ENCODE peak calls at places on chromosomes 16 and 17, in five cellular contexts. One of them, this sample, is unnamed.

GRCh38 chr17:71765437-71765836 is 355.4 kb upstream of the SOX9 start:
- DNase-seq in lower leg skin: no peak
- DNase-seq in fibroblast of mammary gland: no peak
- DNase-seq in foreskin fibroblast: no peak
- DNase-seq in SK-N-SH: no peak
- DNase-seq in this sample: no peak

GRCh38 chr17:15479697-15480096 is 12.3 kb upstream of the CDRT4 start:
- DNase-seq in lower leg skin: no peak
- DNase-seq in fibroblast of mammary gland: peak; percentile 54
- DNase-seq in foreskin fibroblast: peak; percentile 42
- DNase-seq in SK-N-SH: no peak
- DNase-seq in this sample: no peak

GRCh38 chr17:63170795-63171194 is 204.8 kb downstream of the TANC2 start:
- DNase-seq in lower leg skin: no peak
- DNase-seq in fibroblast of mammary gland: peak; percentile 29
- DNase-seq in foreskin fibroblast: no peak
- DNase-seq in SK-N-SH: no peak
- DNase-seq in this sample: no peak

GRCh38 chr17:20982589-20983358 is 60.0 kb downstream of the USP22 start:
- DNase-seq in lower leg skin: no peak
- DNase-seq in fibroblast of mammary gland: no peak
- DNase-seq in foreskin fibroblast: no peak
- DNase-seq in SK-N-SH: no peak
- DNase-seq in this sample: no peak

GRCh38 chr17:4823373-4824089 is 9.6 kb upstream of the MINK1 start:
- DNase-seq in lower leg skin: no peak
- DNase-seq in fibroblast of mammary gland: no peak
- DNase-seq in foreskin fibroblast: no peak
- DNase-seq in SK-N-SH: no peak
- DNase-seq in this sample: no peak

GRCh38 chr17:59858167-59858790 is 34.5 kb downstream of the TUBD1 start:
- DNase-seq in lower leg skin: no peak
- DNase-seq in fibroblast of mammary gland: peak; percentile 35
- DNase-seq in foreskin fibroblast: no peak
- DNase-seq in SK-N-SH: peak; percentile 31
- DNase-seq in this sample: no peak

GRCh38 chr16:26598061-26598460 is 468.7 kb upstream of the C16orf82 start:
- DNase-seq in lower leg skin: no peak
- DNase-seq in fibroblast of mammary gland: no peak
- DNase-seq in foreskin fibroblast: no peak
- DNase-seq in SK-N-SH: no peak
- DNase-seq in this sample: no peak

GRCh38 chr16:83268164-83268563 is 539.6 kb upstream of the HSBP1 start:
- DNase-seq in lower leg skin: no peak
- DNase-seq in fibroblast of mammary gland: no peak
- DNase-seq in foreskin fibroblast: no peak
- DNase-seq in SK-N-SH: no peak
- DNase-seq in this sample: no peak

GRCh38 chr16:72942021-72942420 is 105.9 kb downstream of the ZFHX3 start:
- DNase-seq in lower leg skin: no peak
- DNase-seq in fibroblast of mammary gland: no peak
- DNase-seq in foreskin fibroblast: no peak
- DNase-seq in SK-N-SH: no peak
- DNase-seq in this sample: no peak

GRCh38 chr16:27532088-27532810 is 17.5 kb downstream of the GTF3C1 start:
- DNase-seq in lower leg skin: no peak
- DNase-seq in fibroblast of mammary gland: no peak
- DNase-seq in foreskin fibroblast: no peak
- DNase-seq in SK-N-SH: no peak
- DNase-seq in this sample: no peak

GRCh38 chr17:40340880-40341807 is 23.4 kb downstream of the GJD3 start:
- DNase-seq in lower leg skin: peak; percentile 89
- DNase-seq in fibroblast of mammary gland: peak; percentile 58
- DNase-seq in foreskin fibroblast: peak; percentile 75
- DNase-seq in SK-N-SH: peak; percentile 88
- DNase-seq in this sample: peak; percentile 91

GRCh38 chr17:80931421-80932265 is 60.0 kb upstream of the CHMP6 start:
- DNase-seq in lower leg skin: no peak
- DNase-seq in fibroblast of mammary gland: peak; percentile 66
- DNase-seq in foreskin fibroblast: peak; percentile 63
- DNase-seq in SK-N-SH: no peak
- DNase-seq in this sample: no peak

GRCh38 chr16:53428681-53429080 is 5.6 kb upstream of the RBL2 start:
- DNase-seq in lower leg skin: no peak
- DNase-seq in fibroblast of mammary gland: no peak
- DNase-seq in foreskin fibroblast: no peak
- DNase-seq in SK-N-SH: no peak
- DNase-seq in this sample: no peak

GRCh38 chr17:49439673-49440571 is 25.2 kb upstream of the PHB1 start:
- DNase-seq in lower leg skin: no peak
- DNase-seq in fibroblast of mammary gland: peak; percentile 17
- DNase-seq in foreskin fibroblast: no peak
- DNase-seq in SK-N-SH: no peak
- DNase-seq in this sample: no peak

GRCh38 chr17:31527606-31528005 is 136.1 kb downstream of the RAB11FIP4 start:
- DNase-seq in lower leg skin: no peak
- DNase-seq in fibroblast of mammary gland: no peak
- DNase-seq in foreskin fibroblast: no peak
- DNase-seq in SK-N-SH: no peak
- DNase-seq in this sample: no peak

GRCh38 chr17:76926237-76926866 is 58.1 kb downstream of the MGAT5B start:
- DNase-seq in lower leg skin: no peak
- DNase-seq in fibroblast of mammary gland: no peak
- DNase-seq in foreskin fibroblast: no peak
- DNase-seq in SK-N-SH: no peak
- DNase-seq in this sample: no peak

GRCh38 chr17:71464241-71464640 is 656.6 kb upstream of the SOX9 start:
- DNase-seq in lower leg skin: no peak
- DNase-seq in fibroblast of mammary gland: no peak
- DNase-seq in foreskin fibroblast: no peak
- DNase-seq in SK-N-SH: no peak
- DNase-seq in this sample: no peak

GRCh38 chr17:28553000-28553505 is 629 bp upstream of the UNC119 start:
- DNase-seq in lower leg skin: no peak
- DNase-seq in fibroblast of mammary gland: no peak
- DNase-seq in foreskin fibroblast: no peak
- DNase-seq in SK-N-SH: no peak
- DNase-seq in this sample: no peak

GRCh38 chr17:28554565-28554964 is 2.1 kb upstream of the UNC119 start:
- DNase-seq in lower leg skin: no peak
- DNase-seq in fibroblast of mammary gland: no peak
- DNase-seq in foreskin fibroblast: no peak
- DNase-seq in SK-N-SH: no peak
- DNase-seq in this sample: no peak

GRCh38 chr17:28551421-28552186 is 820 bp downstream of the UNC119 start:
- DNase-seq in lower leg skin: no peak
- DNase-seq in fibroblast of mammary gland: no peak
- DNase-seq in foreskin fibroblast: peak; percentile 18
- DNase-seq in SK-N-SH: no peak
- DNase-seq in this sample: no peak

GRCh38 chr17:28552201-28552999 is at the start of gene UNC119:
- DNase-seq in lower leg skin: peak; percentile 42
- DNase-seq in fibroblast of mammary gland: peak; percentile 37
- DNase-seq in foreskin fibroblast: peak; percentile 62
- DNase-seq in SK-N-SH: peak; percentile 99
- DNase-seq in this sample: peak; percentile 69

DNA sequence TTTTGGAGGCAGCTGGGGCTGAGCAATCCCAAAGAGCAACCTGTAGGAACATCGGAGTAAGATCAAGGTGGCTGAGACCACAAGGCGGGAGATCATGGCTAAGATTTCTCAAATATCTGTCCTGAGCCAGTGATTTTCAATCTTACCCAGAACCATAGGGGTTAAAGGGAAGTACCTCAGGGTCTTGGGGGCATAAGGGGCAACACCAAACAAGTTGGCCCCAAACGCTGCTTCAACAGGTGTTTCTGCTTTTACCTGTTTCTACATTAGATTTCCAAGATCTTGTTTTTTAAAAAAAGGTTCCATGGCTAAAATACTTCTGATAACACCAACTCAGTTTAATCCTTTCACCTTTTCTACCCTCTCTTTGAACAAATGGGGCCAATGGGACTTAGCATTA is 2.6 kb upstream of the UNC119 start:
- DNase-seq in lower leg skin: no peak
- DNase-seq in fibroblast of mammary gland: no peak
- DNase-seq in foreskin fibroblast: no peak
- DNase-seq in SK-N-SH: no peak
- DNase-seq in this sample: no peak
- TF ChIP-seq CTCF in lower leg skin: no peak
- TF ChIP-seq CTCF in fibroblast of mammary gland: no peak
- TF ChIP-seq CTCF in foreskin fibroblast: no peak
- TF ChIP-seq CTCF in SK-N-SH: no peak
- TF ChIP-seq CTCF in this sample: no peak

GRCh38 chr16:4377573-4378146 is 6.0 kb downstream of the VASN start:
- DNase-seq in lower leg skin: no peak
- DNase-seq in fibroblast of mammary gland: no peak
- DNase-seq in foreskin fibroblast: no peak
- DNase-seq in SK-N-SH: no peak
- DNase-seq in this sample: no peak
- TF ChIP-seq CTCF in lower leg skin: no peak
- TF ChIP-seq CTCF in fibroblast of mammary gland: no peak
- TF ChIP-seq CTCF in foreskin fibroblast: peak; percentile 12
- TF ChIP-seq CTCF in SK-N-SH: no peak
- TF ChIP-seq CTCF in this sample: no peak

GRCh38 chr17:50806141-50806643 is 29.2 kb upstream of the WFIKKN2 start:
- DNase-seq in lower leg skin: no peak
- DNase-seq in fibroblast of mammary gland: peak; percentile 47
- DNase-seq in foreskin fibroblast: no peak
- DNase-seq in SK-N-SH: no peak
- DNase-seq in this sample: no peak
- TF ChIP-seq CTCF in lower leg skin: no peak
- TF ChIP-seq CTCF in fibroblast of mammary gland: peak; percentile 22
- TF ChIP-seq CTCF in foreskin fibroblast: no peak
- TF ChIP-seq CTCF in SK-N-SH: peak; percentile 48
- TF ChIP-seq CTCF in this sample: no peak

GRCh38 chr16:57665541-57665940 is 2.6 kb upstream of the ADGRG3 start:
- DNase-seq in lower leg skin: no peak
- DNase-seq in fibroblast of mammary gland: no peak
- DNase-seq in foreskin fibroblast: no peak
- DNase-seq in SK-N-SH: no peak
- DNase-seq in this sample: no peak

GRCh38 chr16:57664662-57665025 is 3.5 kb upstream of the ADGRG3 start:
- DNase-seq in lower leg skin: no peak
- DNase-seq in fibroblast of mammary gland: no peak
- DNase-seq in foreskin fibroblast: no peak
- DNase-seq in SK-N-SH: no peak
- DNase-seq in this sample: no peak

GRCh38 chr16:57663436-57663835 is 4.7 kb upstream of the ADGRG3 start:
- DNase-seq in lower leg skin: no peak
- DNase-seq in fibroblast of mammary gland: no peak
- DNase-seq in foreskin fibroblast: no peak
- DNase-seq in SK-N-SH: no peak
- DNase-seq in this sample: no peak

GRCh38 chr16:57661936-57662906 is 5.9 kb upstream of the ADGRG3 start:
- DNase-seq in lower leg skin: no peak
- DNase-seq in fibroblast of mammary gland: no peak
- DNase-seq in foreskin fibroblast: no peak
- DNase-seq in SK-N-SH: no peak
- DNase-seq in this sample: no peak

GRCh38 chr16:57663917-57664661 is 4.0 kb upstream of the ADGRG3 start:
- DNase-seq in lower leg skin: no peak
- DNase-seq in fibroblast of mammary gland: no peak
- DNase-seq in foreskin fibroblast: no peak
- DNase-seq in SK-N-SH: no peak
- DNase-seq in this sample: no peak
- TF ChIP-seq CTCF in lower leg skin: no peak
- TF ChIP-seq CTCF in fibroblast of mammary gland: no peak
- TF ChIP-seq CTCF in foreskin fibroblast: no peak
- TF ChIP-seq CTCF in SK-N-SH: no peak
- TF ChIP-seq CTCF in this sample: no peak

DNA sequence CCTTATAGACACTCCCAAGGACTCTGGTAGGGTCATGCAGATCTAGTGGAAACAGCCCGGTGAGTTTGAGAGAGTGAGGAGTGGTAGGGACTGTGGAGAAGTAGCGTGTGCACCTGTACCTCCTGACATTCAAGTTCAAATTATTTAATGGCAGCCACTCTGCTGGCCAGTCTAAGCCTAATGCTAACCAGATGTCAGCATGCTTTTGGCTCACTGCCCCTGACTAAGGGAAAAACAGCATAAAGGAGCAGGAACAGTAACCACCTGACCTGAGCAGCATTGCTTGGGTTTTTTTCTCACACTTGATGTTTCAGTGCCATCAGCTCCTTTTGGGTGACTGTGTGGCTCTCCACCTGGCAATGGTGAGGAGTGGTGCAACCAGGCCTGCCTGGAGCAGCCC is 23.8 kb upstream of the SLC12A3 start:
- DNase-seq in lower leg skin: no peak
- DNase-seq in fibroblast of mammary gland: peak; percentile 83
- DNase-seq in foreskin fibroblast: peak; percentile 70
- DNase-seq in SK-N-SH: peak; percentile 51
- DNase-seq in this sample: no peak
- TF ChIP-seq CTCF in lower leg skin: no peak
- TF ChIP-seq CTCF in fibroblast of mammary gland: no peak
- TF ChIP-seq CTCF in foreskin fibroblast: no peak
- TF ChIP-seq CTCF in SK-N-SH: no peak
- TF ChIP-seq CTCF in this sample: no peak

GRCh38 chr17:33106525-33107162 is 115.0 kb downstream of the SPACA3 start:
- DNase-seq in lower leg skin: no peak
- DNase-seq in fibroblast of mammary gland: no peak
- DNase-seq in foreskin fibroblast: no peak
- DNase-seq in SK-N-SH: no peak
- DNase-seq in this sample: no peak
- TF ChIP-seq CTCF in lower leg skin: no peak
- TF ChIP-seq CTCF in fibroblast of mammary gland: no peak
- TF ChIP-seq CTCF in foreskin fibroblast: no peak
- TF ChIP-seq CTCF in SK-N-SH: no peak
- TF ChIP-seq CTCF in this sample: no peak

GRCh38 chr16:60681014-60681413 is 1355.2 kb downstream of the CDH8 start:
- DNase-seq in lower leg skin: no peak
- DNase-seq in fibroblast of mammary gland: no peak
- DNase-seq in foreskin fibroblast: no peak
- DNase-seq in SK-N-SH: no peak
- DNase-seq in this sample: no peak

GRCh38 chr16:60684002-60684401 is 1352.2 kb downstream of the CDH8 start:
- DNase-seq in lower leg skin: no peak
- DNase-seq in fibroblast of mammary gland: no peak
- DNase-seq in foreskin fibroblast: no peak
- DNase-seq in SK-N-SH: no peak
- DNase-seq in this sample: no peak

GRCh38 chr16:60682219-60682618 is 1354.0 kb downstream of the CDH8 start:
- DNase-seq in lower leg skin: no peak
- DNase-seq in fibroblast of mammary gland: no peak
- DNase-seq in foreskin fibroblast: no peak
- DNase-seq in SK-N-SH: no peak
- DNase-seq in this sample: no peak

GRCh38 chr16:60686824-60687223 is 1349.4 kb downstream of the CDH8 start:
- DNase-seq in lower leg skin: no peak
- DNase-seq in fibroblast of mammary gland: no peak
- DNase-seq in foreskin fibroblast: no peak
- DNase-seq in SK-N-SH: no peak
- DNase-seq in this sample: no peak
- TF ChIP-seq CTCF in lower leg skin: no peak
- TF ChIP-seq CTCF in fibroblast of mammary gland: no peak
- TF ChIP-seq CTCF in foreskin fibroblast: no peak
- TF ChIP-seq CTCF in SK-N-SH: no peak
- TF ChIP-seq CTCF in this sample: no peak